ENCODE peak calls at places on chromosomes 3 and 15, in nine cellular contexts. One of them, this sample, is unnamed.

GRCh38 chr3:13536832-13537231 is 12.1 kb upstream of the FBLN2 start:
- DNase-seq in ovary: no peak
- DNase-seq in activated CD4-positive, CD25-positive, alpha-beta regulatory T cell: no peak
- DNase-seq in NCI-H1694 treated with DMSO at 0.1 percent for 48 hours: no peak
- DNase-seq in PC-9: no peak
- DNase-seq in T follicular helper cell: no peak
- DNase-seq in HT-29: no peak
- DNase-seq in SHP77: no peak
- DNase-seq in T-helper 17 cell: no peak
- DNase-seq in this sample: no peak

GRCh38 chr3:127085576-127085975 is 102.7 kb downstream of the PLXNA1 start:
- DNase-seq in activated CD4-positive, CD25-positive, alpha-beta regulatory T cell: no peak
- DNase-seq in ovary: no peak
- DNase-seq in T-helper 17 cell: no peak
- DNase-seq in SHP77: no peak
- DNase-seq in HT-29: no peak
- DNase-seq in T follicular helper cell: no peak
- DNase-seq in NCI-H1694 treated with DMSO at 0.1 percent for 48 hours: no peak
- DNase-seq in PC-9: no peak
- DNase-seq in this sample: no peak

GRCh38 chr3:31132132-31132769 is 237.8 kb upstream of the GADL1 start:
- DNase-seq in NCI-H1694 treated with DMSO at 0.1 percent for 48 hours: no peak
- DNase-seq in PC-9: no peak
- DNase-seq in T-helper 17 cell: no peak
- DNase-seq in HT-29: peak; percentile 47
- DNase-seq in T follicular helper cell: no peak
- DNase-seq in ovary: no peak
- DNase-seq in activated CD4-positive, CD25-positive, alpha-beta regulatory T cell: no peak
- DNase-seq in SHP77: peak; percentile 4
- DNase-seq in this sample: no peak

GRCh38 chr3:146883292-146883691 is 278.1 kb upstream of the PLSCR5 start:
- DNase-seq in HT-29: no peak
- DNase-seq in SHP77: no peak
- DNase-seq in PC-9: no peak
- DNase-seq in NCI-H1694 treated with DMSO at 0.1 percent for 48 hours: no peak
- DNase-seq in T-helper 17 cell: no peak
- DNase-seq in T follicular helper cell: no peak
- DNase-seq in activated CD4-positive, CD25-positive, alpha-beta regulatory T cell: no peak
- DNase-seq in ovary: no peak
- DNase-seq in this sample: no peak

GRCh38 chr15:77033729-77034619 is 36.9 kb downstream of the TSPAN3 start:
- DNase-seq in activated CD4-positive, CD25-positive, alpha-beta regulatory T cell: no peak
- DNase-seq in PC-9: no peak
- DNase-seq in T-helper 17 cell: peak; percentile 2
- DNase-seq in T follicular helper cell: no peak
- DNase-seq in NCI-H1694 treated with DMSO at 0.1 percent for 48 hours: no peak
- DNase-seq in ovary: no peak
- DNase-seq in HT-29: no peak
- DNase-seq in SHP77: no peak
- DNase-seq in this sample: no peak

GRCh38 chr3:36650271-36650671 is 114.1 kb downstream of the DCLK3 start:
- DNase-seq in T-helper 17 cell: no peak
- DNase-seq in PC-9: no peak
- DNase-seq in activated CD4-positive, CD25-positive, alpha-beta regulatory T cell: no peak
- DNase-seq in NCI-H1694 treated with DMSO at 0.1 percent for 48 hours: no peak
- DNase-seq in T follicular helper cell: no peak
- DNase-seq in ovary: no peak
- DNase-seq in SHP77: no peak
- DNase-seq in HT-29: no peak
- DNase-seq in this sample: no peak

GRCh38 chr3:18499256-18499655 is 74.1 kb upstream of the SATB1 start:
- DNase-seq in activated CD4-positive, CD25-positive, alpha-beta regulatory T cell: no peak
- DNase-seq in ovary: no peak
- DNase-seq in HT-29: no peak
- DNase-seq in NCI-H1694 treated with DMSO at 0.1 percent for 48 hours: no peak
- DNase-seq in PC-9: no peak
- DNase-seq in T follicular helper cell: no peak
- DNase-seq in SHP77: no peak
- DNase-seq in T-helper 17 cell: peak; percentile 4
- DNase-seq in this sample: no peak

GRCh38 chr3:99620976-99621375 is 17.4 kb upstream of the COL8A1 start:
- DNase-seq in ovary: no peak
- DNase-seq in activated CD4-positive, CD25-positive, alpha-beta regulatory T cell: no peak
- DNase-seq in T-helper 17 cell: no peak
- DNase-seq in PC-9: no peak
- DNase-seq in SHP77: no peak
- DNase-seq in NCI-H1694 treated with DMSO at 0.1 percent for 48 hours: no peak
- DNase-seq in HT-29: no peak
- DNase-seq in T follicular helper cell: no peak
- DNase-seq in this sample: no peak

GRCh38 chr3:152973575-152973974 is 138.6 kb downstream of the P2RY1 start:
- DNase-seq in NCI-H1694 treated with DMSO at 0.1 percent for 48 hours: no peak
- DNase-seq in ovary: no peak
- DNase-seq in activated CD4-positive, CD25-positive, alpha-beta regulatory T cell: no peak
- DNase-seq in HT-29: no peak
- DNase-seq in T follicular helper cell: no peak
- DNase-seq in T-helper 17 cell: no peak
- DNase-seq in PC-9: no peak
- DNase-seq in SHP77: no peak
- DNase-seq in this sample: no peak

GRCh38 chr15:56207092-56207491 is 36.6 kb downstream of the RFX7 start:
- DNase-seq in activated CD4-positive, CD25-positive, alpha-beta regulatory T cell: no peak
- DNase-seq in PC-9: no peak
- DNase-seq in HT-29: no peak
- DNase-seq in SHP77: no peak
- DNase-seq in ovary: no peak
- DNase-seq in T-helper 17 cell: no peak
- DNase-seq in NCI-H1694 treated with DMSO at 0.1 percent for 48 hours: no peak
- DNase-seq in T follicular helper cell: no peak
- DNase-seq in this sample: no peak

GRCh38 chr3:32817561-32818430 is at the start of gene TRIM71:
- DNase-seq in T-helper 17 cell: no peak
- DNase-seq in T follicular helper cell: no peak
- DNase-seq in HT-29: no peak
- DNase-seq in activated CD4-positive, CD25-positive, alpha-beta regulatory T cell: no peak
- DNase-seq in ovary: no peak
- DNase-seq in PC-9: no peak
- DNase-seq in NCI-H1694 treated with DMSO at 0.1 percent for 48 hours: no peak
- DNase-seq in SHP77: no peak
- DNase-seq in this sample: no peak

GRCh38 chr15:56496635-56497034 is 31.7 kb upstream of the MNS1 start:
- DNase-seq in SHP77: peak; percentile 71
- DNase-seq in NCI-H1694 treated with DMSO at 0.1 percent for 48 hours: peak; percentile 80
- DNase-seq in ovary: no peak
- DNase-seq in T-helper 17 cell: no peak
- DNase-seq in HT-29: peak; percentile 85
- DNase-seq in PC-9: no peak
- DNase-seq in activated CD4-positive, CD25-positive, alpha-beta regulatory T cell: no peak
- DNase-seq in T follicular helper cell: no peak
- DNase-seq in this sample: peak; percentile 39

GRCh38 chr3:12903881-12904280 is 62.5 kb upstream of the RPL32 start:
- DNase-seq in T-helper 17 cell: no peak
- DNase-seq in HT-29: no peak
- DNase-seq in activated CD4-positive, CD25-positive, alpha-beta regulatory T cell: no peak
- DNase-seq in T follicular helper cell: no peak
- DNase-seq in SHP77: no peak
- DNase-seq in PC-9: no peak
- DNase-seq in ovary: no peak
- DNase-seq in NCI-H1694 treated with DMSO at 0.1 percent for 48 hours: no peak
- DNase-seq in this sample: no peak

GRCh38 chr3:126340596-126340942 is 16.6 kb downstream of the KLF15 start:
- DNase-seq in activated CD4-positive, CD25-positive, alpha-beta regulatory T cell: no peak
- DNase-seq in HT-29: no peak
- DNase-seq in NCI-H1694 treated with DMSO at 0.1 percent for 48 hours: no peak
- DNase-seq in PC-9: no peak
- DNase-seq in T follicular helper cell: no peak
- DNase-seq in SHP77: no peak
- DNase-seq in ovary: no peak
- DNase-seq in T-helper 17 cell: no peak
- DNase-seq in this sample: no peak

GRCh38 chr3:196673632-196674031 is 34.1 kb downstream of the NRROS start:
- DNase-seq in activated CD4-positive, CD25-positive, alpha-beta regulatory T cell: no peak
- DNase-seq in SHP77: no peak
- DNase-seq in T follicular helper cell: no peak
- DNase-seq in HT-29: no peak
- DNase-seq in PC-9: no peak
- DNase-seq in NCI-H1694 treated with DMSO at 0.1 percent for 48 hours: no peak
- DNase-seq in T-helper 17 cell: no peak
- DNase-seq in ovary: no peak
- DNase-seq in this sample: no peak

GRCh38 chr3:122310361-122310760 is 14.7 kb upstream of the CSTA start:
- DNase-seq in ovary: no peak
- DNase-seq in T-helper 17 cell: no peak
- DNase-seq in PC-9: no peak
- DNase-seq in T follicular helper cell: no peak
- DNase-seq in NCI-H1694 treated with DMSO at 0.1 percent for 48 hours: no peak
- DNase-seq in SHP77: no peak
- DNase-seq in HT-29: peak; percentile 70
- DNase-seq in activated CD4-positive, CD25-positive, alpha-beta regulatory T cell: no peak
- DNase-seq in this sample: no peak

GRCh38 chr3:122932251-122932967 is 95.2 kb downstream of the SEMA5B start:
- DNase-seq in SHP77: no peak
- DNase-seq in ovary: no peak
- DNase-seq in HT-29: no peak
- DNase-seq in T-helper 17 cell: no peak
- DNase-seq in PC-9: no peak
- DNase-seq in activated CD4-positive, CD25-positive, alpha-beta regulatory T cell: no peak
- DNase-seq in NCI-H1694 treated with DMSO at 0.1 percent for 48 hours: no peak
- DNase-seq in T follicular helper cell: no peak
- DNase-seq in this sample: no peak

GRCh38 chr15:58190419-58190818 is 52.2 kb downstream of the AQP9 start:
- DNase-seq in SHP77: no peak
- DNase-seq in activated CD4-positive, CD25-positive, alpha-beta regulatory T cell: no peak
- DNase-seq in PC-9: no peak
- DNase-seq in HT-29: no peak
- DNase-seq in T follicular helper cell: no peak
- DNase-seq in NCI-H1694 treated with DMSO at 0.1 percent for 48 hours: no peak
- DNase-seq in T-helper 17 cell: no peak
- DNase-seq in ovary: no peak
- DNase-seq in this sample: no peak

GRCh38 chr3:159175391-159175725 is 373.5 kb downstream of the MFSD1 start:
- DNase-seq in activated CD4-positive, CD25-positive, alpha-beta regulatory T cell: no peak
- DNase-seq in T follicular helper cell: no peak
- DNase-seq in T-helper 17 cell: no peak
- DNase-seq in PC-9: no peak
- DNase-seq in NCI-H1694 treated with DMSO at 0.1 percent for 48 hours: no peak
- DNase-seq in SHP77: no peak
- DNase-seq in HT-29: no peak
- DNase-seq in ovary: no peak
- DNase-seq in this sample: no peak